ENCODE peak calls at places on chromosomes 1 and 21, in five cellular contexts. One of them, this sample, is unnamed.

GRCh38 chr1:12615916-12616708 is 1.9 kb downstream of the DHRS3 start:
- DNase-seq in neuronal stem cell: no peak
- DNase-seq in caudate nucleus: no peak
- DNase-seq in suprapubic skin: no peak
- DNase-seq in A549: no peak
- DNase-seq in this sample: no peak

GRCh38 chr1:110138956-110139355 is 11.3 kb upstream of the SLC6A17 start:
- DNase-seq in neuronal stem cell: no peak
- DNase-seq in caudate nucleus: no peak
- DNase-seq in suprapubic skin: no peak
- DNase-seq in A549: no peak
- DNase-seq in this sample: no peak

GRCh38 chr1:68213843-68214242 is 18.5 kb downstream of the WLS start:
- DNase-seq in neuronal stem cell: no peak
- DNase-seq in caudate nucleus: no peak
- DNase-seq in suprapubic skin: peak
- DNase-seq in A549: no peak
- DNase-seq in this sample: no peak

GRCh38 chr1:196160066-196160795 is 448.0 kb downstream of the KCNT2 start:
- DNase-seq in neuronal stem cell: no peak
- DNase-seq in caudate nucleus: no peak
- DNase-seq in suprapubic skin: no peak
- DNase-seq in A549: no peak
- DNase-seq in this sample: no peak

GRCh38 chr21:37373539-37373938 is 7.0 kb downstream of the DYRK1A start:
- DNase-seq in neuronal stem cell: no peak
- DNase-seq in caudate nucleus: no peak
- DNase-seq in suprapubic skin: no peak
- DNase-seq in A549: no peak
- DNase-seq in this sample: no peak

GRCh38 chr1:72282271-72282656 is at the start of gene NEGR1:
- DNase-seq in neuronal stem cell: peak
- DNase-seq in caudate nucleus: peak
- DNase-seq in suprapubic skin: peak
- DNase-seq in A549: no peak
- DNase-seq in this sample: no peak

GRCh38 chr21:41138711-41139110 is 29.2 kb upstream of the BACE2 start:
- DNase-seq in neuronal stem cell: no peak
- DNase-seq in caudate nucleus: no peak
- DNase-seq in suprapubic skin: no peak
- DNase-seq in A549: no peak
- DNase-seq in this sample: no peak

GRCh38 chr1:48093147-48093546 is 96.0 kb upstream of the TRABD2B start:
- DNase-seq in neuronal stem cell: no peak
- DNase-seq in caudate nucleus: no peak
- DNase-seq in suprapubic skin: no peak
- DNase-seq in A549: no peak
- DNase-seq in this sample: no peak

GRCh38 chr1:87140831-87141540 is 187.7 kb upstream of the LMO4 start:
- DNase-seq in neuronal stem cell: no peak
- DNase-seq in caudate nucleus: no peak
- DNase-seq in suprapubic skin: no peak
- DNase-seq in A549: no peak
- DNase-seq in this sample: no peak

GRCh38 chr1:10939654-10940450 is 72.6 kb upstream of the TARDBP start:
- DNase-seq in neuronal stem cell: no peak
- DNase-seq in caudate nucleus: no peak
- DNase-seq in suprapubic skin: no peak
- DNase-seq in A549: no peak
- DNase-seq in this sample: no peak

DNA sequence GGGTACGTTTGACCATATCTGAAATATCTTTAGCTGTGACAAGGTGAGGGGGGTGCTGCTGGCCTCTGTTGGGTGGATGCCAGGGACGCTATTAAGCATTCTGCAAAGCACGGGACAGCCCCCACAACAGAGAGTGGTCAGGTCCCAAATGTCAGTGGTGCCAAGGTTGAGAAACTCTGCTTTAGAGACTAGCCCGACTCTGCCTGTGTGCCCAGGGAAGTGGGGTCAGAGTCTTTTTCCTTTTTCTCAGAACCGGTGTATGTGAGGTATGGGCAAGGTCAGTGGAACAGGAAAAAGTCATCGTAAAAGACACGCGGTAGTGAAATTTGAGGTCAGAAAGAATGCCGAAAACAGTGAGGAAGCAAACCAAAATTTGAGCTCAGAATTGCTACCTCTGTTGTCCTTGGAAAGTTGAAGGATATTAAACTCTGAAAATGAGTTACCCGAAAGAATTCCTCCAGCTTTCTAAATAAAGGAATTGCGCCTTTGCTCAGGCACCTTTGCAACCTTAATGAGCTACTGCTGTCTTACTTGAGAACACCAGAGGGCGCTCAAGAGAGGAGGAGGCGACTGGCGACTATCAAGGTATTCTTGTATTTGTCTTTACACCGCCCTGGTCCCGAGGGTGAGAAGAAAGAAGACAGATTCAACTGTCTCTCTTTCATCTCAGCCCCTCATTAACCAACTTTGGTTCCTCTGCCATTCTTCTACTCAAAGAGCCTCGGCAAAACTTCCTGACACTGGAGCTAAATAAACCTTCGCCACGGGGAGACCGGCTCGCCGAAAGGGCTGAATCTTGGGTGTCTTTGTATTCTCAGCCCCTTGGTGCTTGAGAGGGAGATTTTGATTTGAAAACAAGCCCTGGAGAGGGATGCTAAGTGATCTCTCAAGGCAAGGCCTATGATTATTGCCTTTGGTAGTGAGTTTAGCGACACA is 85.4 kb upstream of the OLIG2 start:
- DNase-seq in neuronal stem cell: peak
- DNase-seq in caudate nucleus: peak
- DNase-seq in suprapubic skin: peak
- DNase-seq in A549: peak
- DNase-seq in this sample: no peak
- H3K27ac ChIP-seq in neuronal stem cell: no peak
- H3K27ac ChIP-seq in caudate nucleus: no peak
- H3K27ac ChIP-seq in suprapubic skin: no peak
- H3K27ac ChIP-seq in A549: no peak
- H3K27ac ChIP-seq in this sample: no peak

DNA sequence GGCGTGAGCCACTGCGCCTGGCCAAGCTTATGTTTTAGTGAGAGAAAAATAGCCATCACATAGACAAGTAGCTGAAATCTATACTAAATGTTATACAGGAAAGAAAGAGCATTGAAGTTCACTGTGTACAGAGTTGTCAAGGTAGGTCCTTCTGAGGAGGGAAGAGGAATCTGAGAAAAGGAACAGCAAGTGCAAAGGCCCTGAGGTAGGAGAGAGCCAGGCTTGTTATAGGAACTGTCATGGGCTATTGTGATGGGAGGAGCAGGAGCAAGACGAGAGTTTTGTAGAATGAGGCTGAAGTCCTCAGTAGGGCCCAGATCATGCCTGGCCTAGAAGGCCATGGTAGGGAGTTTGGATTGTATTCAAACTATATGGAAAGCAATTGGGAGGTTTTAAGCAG is 4.6 kb downstream of the ZDHHC18 start:
- DNase-seq in neuronal stem cell: no peak
- DNase-seq in caudate nucleus: no peak
- DNase-seq in suprapubic skin: no peak
- DNase-seq in A549: no peak
- DNase-seq in this sample: no peak
- H3K27ac ChIP-seq in neuronal stem cell: no peak
- H3K27ac ChIP-seq in caudate nucleus: no peak
- H3K27ac ChIP-seq in suprapubic skin: no peak
- H3K27ac ChIP-seq in A549: no peak
- H3K27ac ChIP-seq in this sample: peak

DNA sequence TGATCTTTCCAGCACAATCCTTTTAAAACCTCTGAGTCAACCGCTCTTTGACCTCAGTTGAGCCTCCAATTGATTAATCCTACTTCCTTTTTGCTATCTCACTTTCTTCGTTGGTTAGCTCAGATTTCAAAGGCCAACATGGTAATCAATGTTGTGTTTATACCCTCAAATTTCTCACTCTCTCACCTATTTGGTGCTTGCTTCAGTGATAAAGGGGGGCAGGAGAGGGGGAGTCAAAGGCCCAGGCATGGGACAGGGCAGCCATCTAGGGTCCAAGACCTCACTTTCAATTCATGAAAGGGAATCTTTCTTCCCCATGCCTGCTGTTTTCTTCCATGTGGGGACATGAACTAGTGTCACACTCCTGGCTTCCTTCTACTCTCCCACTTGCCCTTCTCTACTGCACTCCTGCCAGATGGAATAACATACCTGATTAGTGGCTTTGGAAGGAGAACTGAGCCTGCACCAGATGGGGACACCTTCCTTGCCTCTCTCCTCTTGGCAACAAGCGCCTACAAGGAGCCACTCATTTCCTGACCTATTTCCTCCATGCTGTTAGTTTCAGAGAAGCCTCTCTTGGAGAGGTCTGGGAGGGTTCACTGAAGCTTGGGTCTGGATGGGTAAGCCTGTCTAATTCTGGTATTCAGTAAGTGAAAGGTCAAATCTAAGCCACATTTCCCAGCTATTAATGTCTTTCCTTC is 73.3 kb upstream of the ARHGAP29 start:
- DNase-seq in neuronal stem cell: no peak
- DNase-seq in caudate nucleus: no peak
- DNase-seq in suprapubic skin: no peak
- DNase-seq in A549: no peak
- DNase-seq in this sample: no peak
- H3K27ac ChIP-seq in neuronal stem cell: no peak
- H3K27ac ChIP-seq in caudate nucleus: no peak
- H3K27ac ChIP-seq in suprapubic skin: no peak
- H3K27ac ChIP-seq in A549: no peak
- H3K27ac ChIP-seq in this sample: no peak

DNA sequence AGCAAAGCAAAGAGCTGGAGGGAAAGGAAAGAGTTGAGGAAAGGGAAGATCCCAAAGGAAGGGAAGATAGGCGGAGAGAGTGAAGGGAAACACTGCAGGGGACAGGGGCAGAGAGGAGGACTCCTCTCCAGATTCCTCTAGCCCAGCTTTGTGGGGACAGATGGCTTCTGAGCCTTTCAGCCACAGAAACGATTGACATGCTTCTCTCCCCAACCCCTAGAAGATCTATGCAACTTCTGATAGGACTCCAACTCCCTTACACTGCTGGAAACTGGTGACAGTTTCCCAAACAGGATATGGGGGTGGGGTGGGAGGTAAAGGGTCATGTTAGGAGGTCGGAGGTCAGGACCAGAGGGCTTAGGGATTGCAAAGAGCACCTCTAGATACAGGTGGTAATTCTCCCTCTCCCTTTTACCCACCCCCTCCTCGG is 6.5 kb downstream of the MEX3A start:
- DNase-seq in neuronal stem cell: no peak
- DNase-seq in caudate nucleus: no peak
- DNase-seq in suprapubic skin: no peak
- DNase-seq in A549: no peak
- DNase-seq in this sample: no peak
- H3K27ac ChIP-seq in neuronal stem cell: peak
- H3K27ac ChIP-seq in caudate nucleus: no peak
- H3K27ac ChIP-seq in suprapubic skin: no peak
- H3K27ac ChIP-seq in A549: no peak
- H3K27ac ChIP-seq in this sample: no peak

GRCh38 chr1:178937770-178938169 is 66.9 kb upstream of the ANGPTL1 start:
- DNase-seq in neuronal stem cell: no peak
- DNase-seq in caudate nucleus: no peak
- DNase-seq in suprapubic skin: no peak
- DNase-seq in A549: no peak
- DNase-seq in this sample: no peak
- H3K27ac ChIP-seq in neuronal stem cell: no peak
- H3K27ac ChIP-seq in caudate nucleus: no peak
- H3K27ac ChIP-seq in suprapubic skin: peak
- H3K27ac ChIP-seq in A549: no peak
- H3K27ac ChIP-seq in this sample: no peak

DNA sequence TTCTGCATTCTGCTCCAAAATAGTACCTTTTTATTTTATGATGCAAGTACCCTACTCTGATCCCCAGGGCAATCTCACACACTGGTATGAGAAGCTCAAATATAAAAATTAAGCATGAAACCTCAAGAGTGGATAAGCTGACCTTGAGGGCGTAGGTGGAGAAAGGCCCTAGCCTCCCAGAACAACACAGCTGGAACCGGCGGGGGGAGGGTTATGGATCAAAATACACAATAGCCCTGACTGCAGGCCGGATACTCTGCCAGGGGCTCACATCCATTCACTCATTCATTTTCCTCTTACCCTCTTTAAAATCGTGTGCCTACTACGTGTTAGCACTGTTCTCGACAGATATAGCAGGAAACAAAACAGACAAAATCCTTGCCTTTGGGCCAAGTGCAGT is 32.8 kb upstream of the ECE1 start:
- DNase-seq in neuronal stem cell: no peak
- DNase-seq in caudate nucleus: no peak
- DNase-seq in suprapubic skin: no peak
- DNase-seq in A549: peak
- DNase-seq in this sample: no peak
- H3K27ac ChIP-seq in neuronal stem cell: no peak
- H3K27ac ChIP-seq in caudate nucleus: peak
- H3K27ac ChIP-seq in suprapubic skin: peak
- H3K27ac ChIP-seq in A549: peak
- H3K27ac ChIP-seq in this sample: no peak

DNA sequence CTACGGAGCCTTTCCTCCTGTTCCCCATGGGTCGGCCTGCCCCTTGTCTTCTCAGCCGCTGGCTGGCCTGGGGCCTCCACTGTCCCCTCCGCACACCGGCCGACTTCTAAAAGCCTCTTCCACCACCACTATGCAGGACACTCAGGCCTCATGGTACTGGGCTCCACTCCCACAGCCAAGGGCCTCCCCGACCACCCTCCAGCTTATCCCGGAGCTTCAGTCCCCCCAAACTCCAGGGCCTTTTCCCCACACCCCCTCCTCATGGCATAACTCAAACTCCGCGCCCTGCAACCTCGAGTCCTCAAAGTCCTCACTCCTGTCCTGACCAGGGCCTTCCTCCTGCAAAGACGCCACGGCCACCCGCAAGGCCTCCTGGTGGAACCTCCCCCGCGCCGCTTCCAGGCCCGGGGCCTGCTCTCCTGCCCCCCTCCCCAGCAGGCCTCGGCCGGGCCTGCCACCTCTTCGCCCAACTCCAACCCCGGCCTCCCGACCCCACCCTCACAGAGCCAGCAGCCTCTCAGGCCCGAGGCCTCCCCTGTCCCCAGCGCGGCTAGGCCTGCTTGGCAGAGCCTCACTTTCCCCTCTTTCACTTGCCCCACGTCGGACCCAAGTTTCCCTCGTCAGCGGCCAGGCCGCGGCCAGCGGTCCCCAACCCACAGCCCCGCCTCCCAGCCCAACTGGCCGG is 1.9 kb downstream of the LRRC41 start:
- DNase-seq in neuronal stem cell: peak
- DNase-seq in caudate nucleus: no peak
- DNase-seq in suprapubic skin: peak
- DNase-seq in A549: no peak
- DNase-seq in this sample: no peak
- H3K27ac ChIP-seq in neuronal stem cell: peak
- H3K27ac ChIP-seq in caudate nucleus: peak
- H3K27ac ChIP-seq in suprapubic skin: peak
- H3K27ac ChIP-seq in A549: peak
- H3K27ac ChIP-seq in this sample: peak

This sample was measured in effector memory CD4-positive, alpha-beta T cell.